ENCODE peak calls at places on chromosomes 3 and 15, in six cellular contexts. K, L, O, B, T and U are unnamed samples.

GRCh38 chr15:91156175-91156726 is 56.2 kb downstream of the SV2B start:
- DNase-seq in B (no peak), O (no peak), L (no peak), T (no peak), K (no peak), U (no peak)

GRCh38 chr15:48501208-48501607 is 144.3 kb downstream of the FBN1 start:
- DNase-seq in O (no peak), K (no peak), B (no peak), L (no peak), T (no peak), U (no peak)

GRCh38 chr15:68693071-68693470 is 114.3 kb downstream of the CORO2B start:
- DNase-seq in K (no peak), T (no peak), B (no peak), O (no peak), L (no peak), U (no peak)

GRCh38 chr15:67900621-67901147 is 60.8 kb upstream of the RNU6-1 start:
- DNase-seq in T (no peak), B (no peak), L (no peak), O (no peak), K (no peak), U (no peak)

GRCh38 chr3:194610690-194611089 is 22.5 kb downstream of the TMEM44 start:
- DNase-seq in O (no peak), T (no peak), K (no peak), L (no peak), B (no peak), U (no peak)

GRCh38 chr15:38217181-38217580 is 35.5 kb upstream of the SPRED1 start:
- DNase-seq in K (no peak), T (no peak), O (no peak), L (no peak), B (no peak), U (no peak)

GRCh38 chr15:40449275-40449674 is 8.5 kb downstream of the BAHD1 start:
- DNase-seq in O (no peak), L (no peak), K (no peak), B (no peak), T (no peak), U (no peak)

GRCh38 chr15:95341686-95342085 is 988.8 kb upstream of the NR2F2 start:
- DNase-seq in K (no peak), O (no peak), B (no peak), L (no peak), T (no peak), U (no peak)

GRCh38 chr3:12939137-12939536 is 97.8 kb upstream of the RPL32 start:
- DNase-seq in K (no peak), L (no peak), B (no peak), T (no peak), O (no peak), U (no peak)

GRCh38 chr15:89399390-89400120 is 64.9 kb upstream of the POLG start:
- DNase-seq in B (peak; percentile 28), T (peak; percentile 48), O (peak; percentile 66), L (peak; percentile 27), K (no peak), U (no peak)

GRCh38 chr15:39942101-39942752 is 8.3 kb downstream of the EIF2AK4 start:
- DNase-seq in T (no peak), K (no peak), O (no peak), L (no peak), B (no peak), U (no peak)

GRCh38 chr15:22810033-22810734 is 23.7 kb downstream of the NIPA1 start:
- DNase-seq in O (no peak), B (no peak), K (no peak), L (no peak), T (no peak), U (no peak)

GRCh38 chr3:190088890-190089289 is 31.8 kb downstream of the P3H2 start:
- DNase-seq in L (no peak), O (no peak), T (no peak), K (no peak), B (no peak), U (no peak)

GRCh38 chr15:41904487-41905359 is 10.9 kb upstream of the SPTBN5 start:
- DNase-seq in B (peak; percentile 50), K (peak; percentile 54), O (peak; percentile 51), T (peak; percentile 85), L (peak; percentile 57), U (peak; percentile 56)

GRCh38 chr15:90955911-90956310 is 1.2 kb downstream of the RCCD1 start:
- DNase-seq in T (no peak), L (peak; percentile 85), O (peak; percentile 86), K (no peak), B (no peak), U (no peak)

GRCh38 chr3:171685116-171685895 is 125.0 kb downstream of the PLD1 start:
- DNase-seq in L (no peak), B (no peak), O (no peak), K (no peak), T (no peak), U (no peak)

GRCh38 chr3:52183786-52184445 is 14.0 kb upstream of the ALAS1 start:
- DNase-seq in K (no peak), T (no peak), O (no peak), B (no peak), L (no peak), U (no peak)

GRCh38 chr3:131110087-131110486 is 83.4 kb downstream of the NEK11 start:
- DNase-seq in K (no peak), B (no peak), T (no peak), L (no peak), O (no peak), U (no peak)

GRCh38 chr3:122493296-122493695 is 21.4 kb downstream of the KPNA1 start:
- DNase-seq in L (no peak), T (no peak), K (no peak), O (no peak), B (no peak), U (no peak)

GRCh38 chr3:175192536-175192935 is 333.4 kb downstream of the NAALADL2 start:
- DNase-seq in O (peak; percentile 49), T (no peak), L (no peak), K (no peak), B (no peak), U (no peak)

GRCh38 chr15:90412356-90413194 is 24.5 kb downstream of the IQGAP1 start:
- DNase-seq in T (peak; percentile 72), L (peak; percentile 84), B (no peak), O (no peak), K (no peak), U (no peak)

GRCh38 chr3:42214064-42214463 is 51.9 kb downstream of the CCK start:
- DNase-seq in B (no peak), K (no peak), T (no peak), O (no peak), L (no peak), U (no peak)

GRCh38 chr15:39747326-39747725 is 35.3 kb downstream of the FSIP1 start:
- DNase-seq in B (no peak), T (no peak), O (no peak), L (no peak), K (no peak), U (no peak)

GRCh38 chr15:39115379-39116057 is 465.4 kb upstream of the THBS1 start:
- DNase-seq in T (no peak), K (no peak), L (no peak), O (no peak), B (no peak), U (no peak)

GRCh38 chr3:143000525-143000924 is 845 bp upstream of the U2SURP start:
- DNase-seq in L (peak; percentile 44), O (peak; percentile 36), T (peak; percentile 58), K (no peak), B (no peak), U (no peak)

GRCh38 chr3:156148946-156149348 is 28.6 kb downstream of the KCNAB1 start:
- DNase-seq in B (no peak), K (no peak), T (no peak), L (no peak), O (no peak), U (no peak)

GRCh38 chr3:41881233-41881821 is 80.6 kb downstream of the ULK4 start:
- DNase-seq in L (no peak), K (no peak), B (no peak), O (peak; percentile 8), T (peak; percentile 47), U (no peak)

GRCh38 chr3:32703491-32703968 is 18.5 kb downstream of the CNOT10 start:
- DNase-seq in L (no peak), B (no peak), K (no peak), O (no peak), T (no peak), U (no peak)

GRCh38 chr3:146101538-146101937 is 59.4 kb downstream of the PLOD2 start:
- DNase-seq in O (no peak), T (no peak), K (no peak), B (no peak), L (no peak), U (no peak)

GRCh38 chr3:64184621-64185020 is 40.6 kb downstream of the PRICKLE2 start:
- DNase-seq in L (no peak), B (no peak), T (no peak), O (no peak), K (no peak), U (no peak)

GRCh38 chr15:84734794-84735479 is 13.5 kb upstream of the ZNF592 start:
- DNase-seq in O (no peak), L (peak; percentile 91), K (peak; percentile 47), T (peak; percentile 93), B (peak; percentile 67), U (peak; percentile 72)

GRCh38 chr3:64093825-64094712 is 70.8 kb upstream of the PSMD6 start:
- DNase-seq in O (no peak), K (no peak), L (no peak), T (no peak), B (no peak), U (no peak)

GRCh38 chr3:193640165-193640706 is 47.2 kb downstream of the OPA1 start:
- DNase-seq in O (no peak), L (no peak), T (no peak), B (no peak), K (no peak), U (no peak)